ENCODE peak calls at places on chromosome 4, in eight cellular contexts. R, F, A, V, Q, Y, G and Z are unnamed samples. For H3K4me1, the result is how much of the 10 kb centered on the place peaks cover.

GRCh38 chr4:16967722-16968121 is 69.3 kb upstream of the LDB2 start:
- DNase-seq in R (peak), F (peak), A (no peak), V (peak), Q (no peak), Y (peak), G (no peak), Z (peak)

GRCh38 chr4:1154523-1155182 is 17.7 kb downstream of the SPON2 start:
- DNase-seq in R (no peak), F (peak), A (no peak), V (no peak), Q (no peak), Y (peak), G (no peak), Z (peak)

GRCh38 chr4:188374870-188375269 is 235.6 kb downstream of the TRIML1 start:
- DNase-seq in R (no peak), F (peak), A (no peak), V (no peak), Q (no peak), Y (no peak), G (no peak), Z (no peak)

GRCh38 chr4:79576480-79576803 is 168.4 kb upstream of the GK2 start:
- DNase-seq in R (no peak), F (no peak), A (peak), V (peak), Q (peak), Y (peak), G (no peak), Z (peak)

GRCh38 chr4:71366776-71367175 is 28.0 kb downstream of the SLC4A4 start:
- DNase-seq in R (no peak), F (no peak), A (no peak), V (no peak), Q (no peak), Y (no peak), G (no peak), Z (no peak)

GRCh38 chr4:154590329-154591006 is at the start of gene FGA:
- DNase-seq in R (no peak), F (no peak), A (peak), V (no peak), Q (no peak), Y (no peak), G (no peak), Z (no peak)

GRCh38 chr4:56976878-56977320 is 507 bp downstream of the NOA1 start:
- DNase-seq in R (no peak), F (peak), A (peak), V (peak), Q (no peak), Y (no peak), G (peak), Z (peak)

GRCh38 chr4:22515888-22516541 is at the start of gene ADGRA3:
- DNase-seq in R (peak), F (peak), A (peak), V (peak), Q (peak), Y (peak), G (peak), Z (peak)

GRCh38 chr4:77787969-77788368 is 31.2 kb downstream of the CNOT6L start:
- DNase-seq in R (no peak), F (no peak), A (no peak), V (no peak), Q (no peak), Y (no peak), G (no peak), Z (no peak)

GRCh38 chr4:140993969-140994459 is 139.3 kb downstream of the RNF150 start:
- DNase-seq in R (no peak), F (no peak), A (no peak), V (no peak), Q (no peak), Y (no peak), G (no peak), Z (no peak)

DNA sequence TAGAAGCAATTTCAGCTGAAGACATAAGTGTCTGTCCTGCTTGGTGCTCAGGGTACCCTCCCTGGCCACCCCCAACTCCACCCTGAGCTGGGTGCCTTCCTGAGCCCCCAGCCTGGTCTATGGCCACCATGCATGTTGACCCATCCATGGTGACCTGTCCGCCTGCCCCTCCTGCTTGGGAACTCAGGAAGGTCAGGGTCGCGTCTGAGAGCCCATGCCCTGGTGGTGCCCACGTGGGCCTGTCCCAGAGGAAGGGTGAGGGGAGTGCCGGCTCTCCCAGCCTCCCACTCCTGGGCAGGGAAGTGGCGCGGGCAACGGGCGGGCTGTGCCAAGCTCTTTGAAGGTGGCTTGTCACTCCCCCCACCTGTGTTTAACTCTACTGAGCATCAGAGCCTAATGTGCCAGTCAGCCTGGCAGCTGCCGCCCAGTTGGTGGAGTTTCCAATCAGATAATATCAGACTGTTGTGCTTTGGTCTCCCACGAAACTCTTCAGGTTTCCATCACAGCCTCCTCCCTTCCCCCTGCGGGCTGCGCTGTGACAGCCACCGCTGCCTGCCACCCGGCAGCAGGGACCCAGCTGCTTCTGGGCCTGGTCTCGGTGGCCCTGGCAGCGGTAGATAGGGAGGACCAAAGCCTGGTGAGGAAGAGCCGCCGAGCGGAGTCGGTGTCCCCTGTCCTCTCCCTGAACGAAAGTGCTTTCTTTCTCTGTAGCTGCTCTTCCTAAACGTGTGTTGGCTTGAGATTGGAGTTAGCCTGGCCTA is 4.8 kb downstream of the SH3BP2 start:
- DNase-seq in R (no peak), F (peak), A (no peak), V (no peak), Q (no peak), Y (no peak), G (peak), Z (no peak)
- H3K4me1 ChIP-seq in R (under half), F (under half), A (half or more), V (half or more), Q (under half), Y (under half), G (half or more), Z (under half)

DNA sequence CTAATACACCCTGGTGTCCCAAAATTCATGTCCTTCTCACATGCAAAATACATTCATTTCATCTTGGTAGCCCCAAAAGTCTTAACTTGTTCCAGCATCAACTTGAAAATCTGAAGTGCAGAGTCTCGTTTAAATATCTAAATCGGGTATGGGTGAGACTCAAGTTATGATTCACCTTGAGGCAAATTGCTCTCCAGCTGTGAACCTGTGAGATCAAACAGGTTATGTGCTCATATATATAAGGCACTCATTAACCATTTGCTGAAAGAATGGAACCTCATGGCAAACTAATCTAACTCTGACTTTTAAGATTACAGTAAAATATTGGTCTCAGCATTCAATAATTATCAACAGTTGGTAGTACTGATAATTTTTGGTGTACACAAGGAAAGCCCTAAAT is 55.5 kb downstream of the PDLIM5 start:
- DNase-seq in R (no peak), F (no peak), A (no peak), V (no peak), Q (no peak), Y (no peak), G (no peak), Z (no peak)
- H3K4me1 ChIP-seq in R (under half), F (under half), A (under half), V (under half), Q (under half), Y (under half), G (under half), Z (under half)

DNA sequence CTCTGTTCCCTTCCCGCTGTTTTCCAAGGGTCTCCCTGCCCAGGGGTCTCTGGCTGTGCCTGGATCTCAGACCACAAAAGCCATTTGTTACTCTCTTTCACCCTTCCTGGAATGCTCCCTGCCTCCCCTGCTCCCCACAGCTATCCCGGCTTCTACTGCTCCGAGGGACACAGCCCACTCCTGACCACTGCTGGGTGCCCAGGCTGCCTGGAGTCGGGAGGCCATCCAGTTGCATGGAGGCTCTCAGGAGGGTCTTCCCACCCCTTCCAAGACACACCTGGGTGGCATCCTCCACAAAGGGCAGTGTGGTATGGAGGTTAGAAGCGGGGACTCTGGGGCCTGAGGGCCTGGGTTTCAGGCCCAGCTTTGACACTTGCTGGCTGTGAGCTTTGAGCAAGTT is 101.1 kb downstream of the PPP2R2C start:
- DNase-seq in R (no peak), F (no peak), A (no peak), V (no peak), Q (no peak), Y (no peak), G (no peak), Z (no peak)
- H3K4me1 ChIP-seq in R (under half), F (under half), A (under half), V (under half), Q (under half), Y (under half), G (under half), Z (under half)

GRCh38 chr4:24853142-24853541 is 57.8 kb downstream of the SOD3 start:
- DNase-seq in R (no peak), F (peak), A (peak), V (peak), Q (no peak), Y (peak), G (no peak), Z (no peak)
- H3K4me1 ChIP-seq in R (under half), F (half or more), A (under half), V (under half), Q (under half), Y (half or more), G (under half), Z (under half)

DNA sequence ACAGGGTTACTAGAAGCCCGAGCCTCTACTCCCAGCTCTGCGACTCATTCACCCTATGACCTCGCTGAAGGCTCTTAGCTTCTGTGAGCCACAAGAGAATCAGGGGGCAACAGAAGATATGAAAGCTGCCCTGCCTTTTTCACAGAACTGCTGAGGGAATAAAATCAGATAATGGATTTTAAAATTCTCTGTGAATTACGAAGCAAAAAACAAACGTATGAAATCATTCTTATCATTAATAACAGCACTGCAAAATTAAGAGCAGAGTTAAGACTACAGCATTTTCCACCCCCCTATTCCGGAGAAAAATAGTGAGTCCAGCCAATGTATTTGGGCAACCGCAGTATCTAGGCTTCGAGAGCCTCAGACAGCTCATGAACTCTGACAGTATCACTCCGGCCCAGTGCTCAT is 33.5 kb downstream of the AFAP1 start:
- DNase-seq in R (no peak), F (peak), A (no peak), V (peak), Q (no peak), Y (peak), G (no peak), Z (peak)
- H3K4me1 ChIP-seq in R (under half), F (half or more), A (under half), V (half or more), Q (half or more), Y (half or more), G (half or more), Z (half or more)

GRCh38 chr4:8050180-8050554 is 108.4 kb downstream of the ABLIM2 start:
- DNase-seq in R (no peak), F (peak), A (no peak), V (no peak), Q (no peak), Y (no peak), G (no peak), Z (no peak)

GRCh38 chr4:8050555-8051206 is 107.9 kb downstream of the ABLIM2 start:
- DNase-seq in R (peak), F (peak), A (peak), V (no peak), Q (peak), Y (peak), G (peak), Z (peak)

GRCh38 chr4:8046925-8047541 is 107.4 kb upstream of the AFAP1 start:
- DNase-seq in R (no peak), F (peak), A (no peak), V (no peak), Q (no peak), Y (no peak), G (no peak), Z (no peak)

GRCh38 chr4:8047837-8048678 is 108.4 kb upstream of the AFAP1 start:
- DNase-seq in R (no peak), F (peak), A (no peak), V (no peak), Q (no peak), Y (no peak), G (no peak), Z (peak)

DNA sequence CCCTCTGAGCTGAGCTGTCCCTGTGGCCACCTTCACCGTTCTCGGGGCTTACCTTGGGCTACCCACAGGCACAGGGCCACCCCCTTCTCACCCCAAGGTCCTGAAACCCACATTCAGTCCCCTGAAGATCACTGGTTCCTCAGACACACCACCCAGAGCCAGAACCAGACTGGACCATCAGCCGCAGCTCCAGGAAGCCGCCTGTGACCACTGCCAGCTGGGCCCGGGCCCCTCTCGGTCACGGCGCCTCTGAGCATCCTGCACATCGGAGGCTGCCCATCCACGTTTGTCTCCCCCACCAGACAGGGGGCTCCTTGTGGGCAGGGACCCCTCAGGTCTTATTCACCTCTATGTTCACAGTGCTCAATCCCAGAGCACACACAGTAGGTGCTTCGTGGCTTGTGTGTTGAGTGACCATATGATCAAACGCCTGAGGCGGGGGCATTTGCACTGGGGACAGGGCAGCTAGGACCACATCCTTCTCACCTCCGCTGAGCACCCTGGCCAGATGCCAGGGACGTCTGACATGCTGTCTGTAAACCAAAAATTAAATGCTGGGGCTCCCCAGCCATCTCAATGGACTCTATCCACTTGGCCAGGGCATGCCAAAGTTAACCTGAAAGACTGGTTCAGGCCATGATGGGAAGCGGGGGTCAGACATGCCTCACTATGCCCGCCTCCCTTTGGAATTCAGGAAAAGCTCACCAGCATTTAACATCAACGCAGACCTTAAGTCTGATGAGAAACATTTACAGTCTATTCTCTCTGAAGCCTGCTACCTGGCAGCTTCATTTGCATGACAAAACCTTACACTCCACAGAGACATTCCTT is 109.4 kb upstream of the AFAP1 start:
- DNase-seq in R (no peak), F (peak), A (no peak), V (no peak), Q (peak), Y (no peak), G (no peak), Z (no peak)
- H3K4me1 ChIP-seq in R (under half), F (under half), A (half or more), V (under half), Q (under half), Y (under half), G (under half), Z (under half)

DNA sequence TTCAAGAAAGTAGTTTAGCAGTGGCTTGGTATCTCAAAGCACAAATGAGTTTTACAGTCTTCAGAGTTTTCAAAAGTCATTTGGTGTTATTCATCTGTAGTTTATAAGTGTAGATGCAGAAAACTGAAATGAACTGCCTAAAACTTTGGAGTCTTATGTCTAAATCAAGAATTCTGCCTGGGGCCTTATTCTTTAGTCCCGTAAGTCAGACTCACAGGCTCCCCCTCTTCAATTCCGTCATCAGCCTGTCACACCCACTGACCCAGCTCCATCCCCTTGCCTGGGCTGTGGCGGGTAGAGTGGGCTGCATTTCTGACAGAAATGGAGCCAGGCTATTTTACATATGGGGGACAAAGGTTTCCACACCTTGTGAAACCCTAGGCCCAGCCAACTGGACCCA is 44.3 kb downstream of the TSPAN5 start:
- DNase-seq in R (no peak), F (no peak), A (no peak), V (no peak), Q (no peak), Y (no peak), G (no peak), Z (peak)
- H3K4me1 ChIP-seq in R (under half), F (under half), A (under half), V (under half), Q (under half), Y (half or more), G (under half), Z (half or more)